ENCODE peak calls at places on chromosome 1, in ten cellular contexts. V, Z, N, R, Y, F, P, Q, O and T are unnamed samples.

GRCh38 chr1:153752561-153753195 is 22.5 kb upstream of the SLC27A3 start:
- DNase-seq in V (no peak), Z (no peak), N (no peak), R (no peak), Y (peak; percentile 44), F (no peak), P (no peak), Q (no peak), O (no peak), T (peak; percentile 18)

GRCh38 chr1:111190931-111191451 is 9.5 kb downstream of the DENND2D start:
- DNase-seq in V (no peak), Z (no peak), N (no peak), R (no peak), Y (no peak), F (no peak), P (no peak), Q (no peak), O (no peak), T (peak; percentile 58)

GRCh38 chr1:23020731-23021130 is 1.5 kb downstream of the KDM1A start:
- DNase-seq in V (no peak), Z (no peak), N (no peak), R (no peak), Y (no peak), F (no peak), P (no peak), Q (no peak), O (peak; percentile 15), T (no peak)

GRCh38 chr1:145857170-145857569 is 1.7 kb downstream of the PIAS3 start:
- DNase-seq in V (no peak), Z (no peak), N (no peak), R (no peak), Y (no peak), F (no peak), P (no peak), Q (no peak), O (no peak), T (no peak)

GRCh38 chr1:9840176-9840575 is 16.4 kb upstream of the CLSTN1 start:
- DNase-seq in V (no peak), Z (no peak), N (no peak), R (no peak), Y (no peak), F (no peak), P (no peak), Q (no peak), O (no peak), T (no peak)

GRCh38 chr1:1157914-1158710 is 15.6 kb upstream of the TTLL10 start:
- DNase-seq in V (peak; percentile 65), Z (peak; percentile 86), N (peak; percentile 49), R (peak; percentile 80), Y (peak; percentile 34), F (peak; percentile 66), P (no peak), Q (peak; percentile 77), O (peak; percentile 65), T (no peak)

GRCh38 chr1:20983297-20983889 is 193.3 kb downstream of the EIF4G3 start:
- DNase-seq in V (no peak), Z (no peak), N (peak; percentile 7), R (peak; percentile 35), Y (no peak), F (no peak), P (no peak), Q (no peak), O (peak; percentile 12), T (no peak)

GRCh38 chr1:201122321-201123017 is 4.5 kb downstream of the ASCL5 start:
- DNase-seq in V (no peak), Z (no peak), N (no peak), R (no peak), Y (no peak), F (no peak), P (no peak), Q (no peak), O (peak; percentile 71), T (no peak)